ENCODE peak calls at places on chromosomes 13 and 19, in seven cellular contexts. S is IMR-90, B is transverse colon, C is K562, A is esophagus squamous epithelium, J is body of pancreas, P is uterus. M is an unnamed sample.

GRCh38 chr13:67619346-67619745 is 389.2 kb upstream of the PCDH9 start:
- DNase-seq in A (no peak), C (no peak), P (no peak), B (no peak), J (no peak), S (peak; percentile 59), M (no peak)

GRCh38 chr13:108227651-108228272 is 9.6 kb downstream of the ABHD13 start:
- DNase-seq in S (peak; percentile 52), C (peak; percentile 29), J (no peak), P (no peak), A (no peak), B (no peak), M (peak; percentile 72)

GRCh38 chr19:7589822-7590221 is 5.8 kb upstream of the CAMSAP3 start:
- DNase-seq in A (no peak), P (no peak), J (no peak), S (no peak), C (no peak), B (no peak), M (no peak)

GRCh38 chr13:62653371-62653770 is 1237.7 kb upstream of the PCDH20 start:
- DNase-seq in B (no peak), C (no peak), S (peak; percentile 18), P (no peak), J (no peak), A (no peak), M (no peak)

GRCh38 chr13:113184568-113185440 is 23.7 kb downstream of the PCID2 start:
- DNase-seq in C (no peak), A (no peak), J (no peak), P (no peak), S (no peak), B (no peak), M (no peak)

GRCh38 chr19:53958168-53958571 is 4.6 kb upstream of the CACNG8 start:
- DNase-seq in C (no peak), S (no peak), A (no peak), P (no peak), B (no peak), J (no peak), M (no peak)

GRCh38 chr19:48239120-48239519 is 16.6 kb downstream of the CARD8 start:
- DNase-seq in B (no peak), S (no peak), C (no peak), P (no peak), A (no peak), J (no peak), M (no peak)

GRCh38 chr19:43914051-43914450 is 21.0 kb downstream of the ZNF45 start:
- DNase-seq in J (no peak), A (no peak), S (no peak), B (no peak), P (no peak), C (no peak), M (no peak)

GRCh38 chr19:47158879-47159509 is 28.4 kb downstream of the SAE1 start:
- DNase-seq in J (no peak), B (no peak), C (no peak), P (no peak), A (no peak), S (peak; percentile 15), M (no peak)

GRCh38 chr13:34349091-34349722 is 531.3 kb downstream of the RFC3 start:
- DNase-seq in B (peak; percentile 25), S (peak; percentile 89), P (peak; percentile 44), A (no peak), C (no peak), J (peak; percentile 35), M (peak; percentile 69)

GRCh38 chr19:43534811-43535761 is 2.1 kb downstream of the ZNF575 start:
- DNase-seq in A (no peak), S (peak; percentile 61), B (peak; percentile 64), J (peak; percentile 72), P (peak; percentile 70), C (peak; percentile 40), M (peak; percentile 60)

GRCh38 chr19:45890877-45891276 is 4.9 kb upstream of the IRF2BP1 start:
- DNase-seq in B (no peak), P (no peak), A (no peak), C (no peak), J (no peak), S (no peak), M (no peak)

GRCh38 chr13:76397413-76397812 is 488.8 kb downstream of the KCTD12 start:
- DNase-seq in S (no peak), P (no peak), C (no peak), J (no peak), B (no peak), A (no peak), M (no peak)

GRCh38 chr19:12884926-12885748 is 1.9 kb downstream of the KLF1 start:
- DNase-seq in B (peak; percentile 96), C (peak; percentile 92), S (peak; percentile 28), A (peak; percentile 38), P (no peak), J (peak; percentile 91), M (no peak)
- H3K27ac ChIP-seq in B (peak overlapping the region; percentile 68), C (peak overlapping the region; percentile 96), S (no peak overlapping the region), A (no peak overlapping the region), P (no peak overlapping the region), J (peak overlapping the region; percentile 56), M (no peak overlapping the region)

GRCh38 chr13:23883255-23883654 is 5.9 kb downstream of the MIPEP start:
- DNase-seq in A (no peak), J (no peak), B (no peak), C (no peak), S (no peak), P (no peak), M (no peak)

GRCh38 chr13:23889598-23890224 is 511 bp upstream of the MIPEP start:
- DNase-seq in J (no peak), A (no peak), P (no peak), S (no peak), C (no peak), B (no peak), M (no peak)

DNA sequence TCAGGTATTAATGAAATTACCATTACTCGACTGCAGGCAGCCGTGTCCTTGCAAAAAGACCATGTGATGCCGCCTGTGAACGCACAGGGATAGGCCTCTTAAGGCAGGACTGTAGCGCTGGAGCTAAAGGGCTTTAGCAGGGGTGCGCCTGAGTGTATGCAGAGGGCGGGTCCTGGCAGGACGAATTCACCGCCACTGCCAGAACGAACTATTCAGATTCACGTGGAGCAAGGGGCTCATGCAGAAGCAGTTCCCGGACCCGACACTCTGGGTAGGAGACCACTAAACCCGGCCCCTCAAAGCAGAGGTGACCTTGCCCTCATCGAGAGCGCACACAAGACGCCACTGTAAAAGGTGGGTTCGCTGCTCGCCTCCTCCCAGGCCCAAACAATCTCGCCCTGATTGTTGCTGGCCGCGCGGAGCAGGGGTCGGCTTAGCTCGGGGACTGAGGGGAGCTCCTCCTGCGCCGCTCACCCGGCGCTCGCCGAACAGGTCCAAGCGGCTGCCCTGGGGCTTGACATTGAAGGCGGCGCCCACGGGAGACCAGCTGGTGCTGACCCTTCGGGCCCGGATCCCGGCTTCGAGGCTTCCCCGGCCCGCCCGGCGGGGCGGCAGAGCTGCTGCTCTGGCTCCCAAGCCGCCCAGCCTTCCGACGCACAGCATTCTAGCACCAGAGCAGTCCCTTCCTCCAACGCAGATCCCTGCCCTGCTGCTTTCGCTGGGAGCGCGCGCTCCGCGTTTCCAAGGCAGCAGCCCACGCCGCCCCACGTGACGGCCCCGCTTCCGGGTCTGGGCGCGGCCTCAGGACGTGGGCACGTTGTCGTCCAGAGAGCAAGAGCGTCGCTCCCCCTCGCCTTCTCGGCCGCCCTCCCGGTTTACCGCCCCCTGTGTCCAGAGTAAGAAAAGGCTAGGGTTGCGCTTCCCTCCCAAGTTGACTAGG is at the start of gene MIPEP:
- DNase-seq in A (peak; percentile 61), B (peak; percentile 94), J (peak; percentile 93), C (peak; percentile 88), S (peak; percentile 95), P (peak; percentile 88), M (peak; percentile 82)
- TF ChIP-seq POLR2A in A (no peak), B (peak; percentile 83), J (peak; percentile 63), C (peak; percentile 59), S (peak; percentile 82), P (peak; percentile 46), M (peak; percentile 51)

GRCh38 chr13:30115257-30115600 is 192.1 kb downstream of the KATNAL1 start:
- DNase-seq in J (no peak), B (no peak), P (no peak), C (no peak), A (no peak), S (no peak), M (no peak)
- H3K27ac ChIP-seq in J (peak overlapping the region; percentile 91), B (peak overlapping the region; percentile 87), P (peak overlapping the region; percentile 89), C (no peak overlapping the region), A (no peak overlapping the region), S (no peak overlapping the region), M (peak overlapping the region; percentile 67)

GRCh38 chr13:29850213-29850898 is at the start of gene UBL3:
- DNase-seq in S (peak; percentile 95), A (peak; percentile 90), C (peak; percentile 93), B (peak; percentile 98), J (peak; percentile 97), P (peak; percentile 98), M (peak; percentile 95)
- TF ChIP-seq POLR2A in S (peak; percentile 86), A (no peak), C (peak; percentile 72), B (peak; percentile 97), J (peak; percentile 87), P (peak; percentile 75), M (peak; percentile 86)